ENCODE peak calls at places on chromosomes 7 and 10, in four cellular contexts. K, U, G and Q are unnamed samples.
A peak's percentile ranks its signal among the peaks of the same experiment; 100 is the strongest.

GRCh38 chr10:93236378-93237040 is 162.8 kb downstream of the CYP26A1 start:
- DNase-seq in K (no peak), U (no peak), G (no peak), Q (no peak)

GRCh38 chr10:84605802-84606201 is 277.4 kb downstream of the CCSER2 start:
- DNase-seq in K (no peak), U (no peak), G (no peak), Q (no peak)

GRCh38 chr10:99395750-99396445 is 34.5 kb downstream of the GOT1 start:
- DNase-seq in K (no peak), U (no peak), G (no peak), Q (peak; percentile 89)

GRCh38 chr7:44103941-44104879 is at the start of gene AEBP1:
- DNase-seq in K (no peak), U (peak; percentile 78), G (no peak), Q (no peak)

GRCh38 chr10:1240341-1240775 is 184.2 kb downstream of the WDR37 start:
- DNase-seq in K (no peak), U (peak; percentile 70), G (no peak), Q (no peak)

GRCh38 chr10:21372651-21373410 is 152.7 kb downstream of the SKIDA1 start:
- DNase-seq in K (peak; percentile 59), U (no peak), G (peak; percentile 58), Q (no peak)

GRCh38 chr10:133405272-133405671 is 11.3 kb downstream of the MTG1 start:
- DNase-seq in K (no peak), U (no peak), G (no peak), Q (no peak)

GRCh38 chr10:71112138-71112785 is 100.1 kb upstream of the UNC5B start:
- DNase-seq in K (no peak), U (no peak), G (no peak), Q (no peak)

GRCh38 chr7:108103566-108104298 is 26.4 kb downstream of the LAMB4 start:
- DNase-seq in K (no peak), U (no peak), G (peak; percentile 86), Q (peak; percentile 54)

GRCh38 chr10:117942261-117942660 is 104.5 kb downstream of the RAB11FIP2 start:
- DNase-seq in K (no peak), U (no peak), G (no peak), Q (no peak)

GRCh38 chr7:128137096-128137655 is 103.9 kb upstream of the LEP start:
- DNase-seq in K (no peak), U (no peak), G (no peak), Q (peak; percentile 34)

GRCh38 chr7:2242541-2243482 is 786 bp downstream of the NUDT1 start:
- DNase-seq in K (no peak), U (peak; percentile 62), G (peak; percentile 81), Q (peak; percentile 26)

GRCh38 chr7:156578978-156579430 is 61.6 kb upstream of the RNF32 start:
- DNase-seq in K (no peak), U (no peak), G (no peak), Q (no peak)

GRCh38 chr10:33665512-33665911 is 331.0 kb upstream of the NRP1 start:
- DNase-seq in K (no peak), U (no peak), G (no peak), Q (no peak)

DNA sequence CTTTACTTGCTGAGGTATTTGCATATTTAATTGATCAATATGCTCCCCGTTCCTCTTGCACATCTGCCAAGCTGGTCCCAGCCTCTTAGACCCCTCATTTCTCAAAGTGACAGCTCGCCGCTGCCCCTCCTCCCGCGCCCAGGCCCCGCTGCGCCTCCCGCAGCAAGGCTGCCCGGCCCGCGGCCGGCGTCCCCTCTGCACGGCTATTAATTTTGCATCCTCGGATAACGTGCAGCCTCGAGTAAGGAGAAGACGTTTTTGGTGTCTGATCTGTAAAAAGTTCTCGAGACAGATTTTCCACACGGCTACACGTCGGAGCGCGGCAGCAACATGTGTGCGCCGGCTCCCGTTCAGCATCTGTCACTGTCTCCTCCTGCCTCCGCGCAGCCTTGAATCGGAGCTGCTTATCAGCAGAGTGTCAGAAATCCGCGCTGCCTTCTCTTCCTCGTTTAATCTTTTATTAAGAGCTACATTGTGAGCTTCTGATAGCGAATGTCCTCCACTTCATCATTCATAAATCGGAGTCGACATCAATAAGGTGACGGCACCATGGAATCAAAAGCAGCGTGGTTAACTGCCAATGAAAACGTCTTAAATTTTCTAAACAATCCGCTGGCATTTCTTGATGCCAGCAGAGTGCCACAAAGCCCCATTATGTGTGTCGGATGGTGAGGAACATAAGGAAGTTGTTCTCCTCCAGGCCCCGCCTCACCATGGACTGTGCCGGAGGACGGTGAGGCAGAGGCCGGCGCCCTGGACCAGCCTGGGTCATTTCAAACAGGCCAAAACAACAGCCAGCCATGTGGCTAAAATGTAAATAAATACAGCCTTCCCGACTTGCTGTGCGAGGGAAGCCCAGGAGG is 65.1 kb downstream of the EBF3 start:
- DNase-seq in K (no peak), U (no peak), G (no peak), Q (no peak)
- TF ChIP-seq FOSL1 in K (no peak), U (no peak), G (no peak), Q (no peak)

DNA sequence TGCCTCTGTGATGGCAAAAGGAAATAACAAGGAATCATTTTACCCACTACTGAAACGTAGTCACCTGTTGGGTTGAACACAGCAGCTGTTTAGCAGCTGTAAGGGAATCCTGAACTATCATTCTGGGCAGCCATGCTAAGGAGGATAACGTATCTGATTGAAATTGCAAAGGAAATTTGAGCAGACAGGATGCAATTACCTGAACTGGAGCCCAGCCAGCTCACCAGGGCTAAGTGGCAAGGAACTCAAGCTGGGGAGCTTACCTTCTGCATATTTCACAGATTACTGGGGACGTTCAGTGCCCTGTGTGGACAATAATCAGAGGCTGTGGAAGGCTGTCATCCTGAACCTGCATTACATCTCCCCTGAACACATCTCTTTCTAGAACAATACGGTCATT is 650.5 kb downstream of the SORCS3 start:
- DNase-seq in K (no peak), U (no peak), G (no peak), Q (no peak)
- TF ChIP-seq FOSL1 in K (no peak), U (no peak), G (no peak), Q (no peak)

GRCh38 chr7:6151994-6152735 is 120.3 kb downstream of the CYTH3 start:
- DNase-seq in K (no peak), U (no peak), G (no peak), Q (no peak)
- TF ChIP-seq FOSL1 in K (no peak), U (no peak), G (no peak), Q (no peak)

GRCh38 chr7:96740130-96740529 is 30.5 kb upstream of the SEM1 start:
- DNase-seq in K (no peak), U (no peak), G (no peak), Q (no peak)
- TF ChIP-seq FOSL1 in K (no peak), U (no peak), G (no peak), Q (no peak)